ENCODE peak calls at places on chromosomes 1 and 21, in six cellular contexts. R is AG08395; C is MM.1S; W is T-helper 2 cell; P is stimulated activated CD4-positive, alpha-beta T cell treated with anti-CD3 and anti-CD28 coated beads, Interleukin-2, amount 100 ng/mL, for 48 hours; K is MCF 10A. X is an unnamed sample.

GRCh38 chr1:19035356-19036048 is 79.0 kb upstream of the IFFO2 start:
- DNase-seq in W (no peak), R (no peak), K (no peak), P (no peak), C (no peak), X (no peak)

GRCh38 chr1:178632619-178633018 is 92.4 kb upstream of the RALGPS2 start:
- DNase-seq in K (peak; percentile 47), P (no peak), R (peak; percentile 55), W (no peak), C (no peak), X (no peak)

GRCh38 chr1:27418326-27418761 is 25.9 kb downstream of the GPR3 start:
- DNase-seq in W (no peak), P (peak; percentile 59), C (peak; percentile 85), R (peak; percentile 93), K (peak; percentile 85), X (no peak)

GRCh38 chr1:48219803-48220202 is 2.7 kb upstream of the SLC5A9 start:
- DNase-seq in W (no peak), C (no peak), K (no peak), P (no peak), R (no peak), X (no peak)

GRCh38 chr1:244887281-244887680 is 22.9 kb upstream of the HNRNPU start:
- DNase-seq in K (no peak), W (no peak), C (no peak), R (no peak), P (no peak), X (no peak)

GRCh38 chr1:154129392-154129970 is 25.4 kb downstream of the NUP210L start:
- DNase-seq in K (no peak), W (no peak), R (peak; percentile 10), C (no peak), P (no peak), X (no peak)

GRCh38 chr1:172997941-172998361 is 52.8 kb downstream of the TNFSF18 start:
- DNase-seq in W (no peak), P (no peak), R (no peak), C (no peak), K (no peak), X (no peak)

GRCh38 chr1:242245255-242245654 is 246.4 kb upstream of the MAP1LC3C start:
- DNase-seq in C (no peak), R (no peak), P (no peak), K (no peak), W (no peak), X (no peak)

GRCh38 chr1:170494369-170494768 is 37.6 kb upstream of the GORAB start:
- DNase-seq in P (no peak), R (no peak), W (no peak), C (no peak), K (peak; percentile 13), X (no peak)

GRCh38 chr1:230633469-230633868 is 8.8 kb upstream of the COG2 start:
- DNase-seq in C (no peak), R (no peak), W (no peak), P (no peak), K (no peak), X (no peak)

GRCh38 chr1:60037061-60037460 is 36.5 kb downstream of the C1orf87 start:
- DNase-seq in C (no peak), P (no peak), K (no peak), W (no peak), R (peak; percentile 39), X (no peak)

GRCh38 chr1:41422306-41422705 is 61.1 kb downstream of the FOXO6 start:
- DNase-seq in K (no peak), R (no peak), P (no peak), W (no peak), C (no peak), X (no peak)

GRCh38 chr1:172630868-172631267 is 28.0 kb upstream of the FASLG start:
- DNase-seq in K (no peak), W (no peak), P (no peak), R (no peak), C (no peak), X (no peak)

GRCh38 chr1:238895911-238896310 is 490.5 kb upstream of the CHRM3 start:
- DNase-seq in R (no peak), W (no peak), C (peak; percentile 91), K (peak; percentile 73), P (no peak), X (no peak)

GRCh38 chr1:23282967-23283366 is 61.1 kb downstream of the HNRNPR start:
- DNase-seq in K (peak; percentile 69), R (peak; percentile 56), W (no peak), C (no peak), P (no peak), X (no peak)

GRCh38 chr1:52603301-52603675 is 1.1 kb downstream of the GPX7 start:
- DNase-seq in W (no peak), K (no peak), C (no peak), P (no peak), R (peak; percentile 9), X (no peak)

GRCh38 chr1:215797859-215798258 is 230.8 kb downstream of the KCTD3 start:
- DNase-seq in K (no peak), P (no peak), C (no peak), W (no peak), R (no peak), X (no peak)

GRCh38 chr1:172719694-172720138 is 60.8 kb downstream of the FASLG start:
- DNase-seq in P (no peak), K (peak; percentile 75), R (peak; percentile 59), C (peak; percentile 61), W (no peak), X (no peak)

GRCh38 chr21:26842300-26842699 is 2.9 kb downstream of the ADAMTS1 start:
- DNase-seq in W (no peak), R (peak; percentile 22), C (no peak), P (no peak), K (no peak), X (no peak)

GRCh38 chr1:109714661-109715372 is 2.8 kb downstream of the GSTM5 start:
- DNase-seq in C (no peak), P (no peak), K (no peak), W (no peak), R (peak; percentile 0), X (no peak)

GRCh38 chr21:43341349-43342163 is 85.4 kb downstream of the SIK1 start:
- DNase-seq in P (no peak), W (no peak), R (no peak), K (no peak), C (no peak), X (no peak)

GRCh38 chr21:27564684-27565280 is 597.9 kb upstream of the ADAMTS5 start:
- DNase-seq in C (peak; percentile 40), P (no peak), W (no peak), K (peak; percentile 51), R (peak; percentile 48), X (no peak)

GRCh38 chr21:31136891-31137290 is 98.6 kb upstream of the KRTAP19-8 start:
- DNase-seq in R (no peak), K (peak; percentile 17), P (no peak), W (no peak), C (no peak), X (no peak)

GRCh38 chr21:45888361-45889009 is 93.1 kb upstream of the COL6A1 start:
- DNase-seq in W (no peak), P (no peak), K (no peak), C (no peak), R (no peak), X (no peak)

GRCh38 chr1:147292635-147293251 is 50.3 kb downstream of the CHD1L start:
- DNase-seq in C (no peak), R (peak; percentile 73), K (peak; percentile 69), W (no peak), P (no peak), X (no peak)

GRCh38 chr1:182617734-182618288 is 13.6 kb upstream of the RGS16 start:
- DNase-seq in W (no peak), P (no peak), R (no peak), C (no peak), K (peak; percentile 95), X (no peak)

GRCh38 chr1:159896086-159896930 is 3.7 kb downstream of the CFAP45 start:
- DNase-seq in K (no peak), W (no peak), R (no peak), C (no peak), P (no peak), X (no peak)

GRCh38 chr1:178192686-178193085 is 98.8 kb downstream of the RASAL2 start:
- DNase-seq in C (no peak), P (no peak), K (peak; percentile 96), W (no peak), R (peak; percentile 69), X (no peak)